ENCODE peak calls at places on chromosomes 5 and 9, in nine cellular contexts. One of them, this sample, is unnamed.
A peak's percentile ranks its signal among the peaks of the same experiment; 100 is the strongest.

GRCh38 chr5:123120197-123120596 is 31.2 kb downstream of the PRDM6 start:
- DNase-seq in adrenal gland: no peak
- DNase-seq in activated CD8-positive, alpha-beta memory T cell treated with anti-CD3 and anti-CD28 coated beads, Interleukin-2, amount 50 U/mL, for 48 hours: no peak
- DNase-seq in fibroblast of pulmonary artery: no peak
- DNase-seq in CD8-positive, alpha-beta T cell: no peak
- DNase-seq in C1 segment of cervical spinal cord: no peak
- DNase-seq in cardiac septum: no peak
- DNase-seq in NCI-H1694: no peak
- DNase-seq in NCI-H1417: no peak
- DNase-seq in this sample: peak; percentile 29

GRCh38 chr5:132138260-132138659 is 64.7 kb downstream of the CSF2 start:
- DNase-seq in NCI-H1417: no peak
- DNase-seq in activated CD8-positive, alpha-beta memory T cell treated with anti-CD3 and anti-CD28 coated beads, Interleukin-2, amount 50 U/mL, for 48 hours: no peak
- DNase-seq in fibroblast of pulmonary artery: peak; percentile 69
- DNase-seq in cardiac septum: no peak
- DNase-seq in C1 segment of cervical spinal cord: no peak
- DNase-seq in NCI-H1694: no peak
- DNase-seq in CD8-positive, alpha-beta T cell: no peak
- DNase-seq in adrenal gland: no peak
- DNase-seq in this sample: no peak

GRCh38 chr5:124631874-124632550 is 114.4 kb downstream of the ZNF608 start:
- DNase-seq in adrenal gland: no peak
- DNase-seq in cardiac septum: no peak
- DNase-seq in activated CD8-positive, alpha-beta memory T cell treated with anti-CD3 and anti-CD28 coated beads, Interleukin-2, amount 50 U/mL, for 48 hours: no peak
- DNase-seq in NCI-H1694: no peak
- DNase-seq in fibroblast of pulmonary artery: no peak
- DNase-seq in C1 segment of cervical spinal cord: no peak
- DNase-seq in CD8-positive, alpha-beta T cell: no peak
- DNase-seq in NCI-H1417: peak; percentile 10
- DNase-seq in this sample: peak; percentile 17

GRCh38 chr9:123339666-123340414 is 16.2 kb upstream of the CRB2 start:
- DNase-seq in fibroblast of pulmonary artery: no peak
- DNase-seq in activated CD8-positive, alpha-beta memory T cell treated with anti-CD3 and anti-CD28 coated beads, Interleukin-2, amount 50 U/mL, for 48 hours: no peak
- DNase-seq in cardiac septum: no peak
- DNase-seq in adrenal gland: no peak
- DNase-seq in NCI-H1417: no peak
- DNase-seq in C1 segment of cervical spinal cord: no peak
- DNase-seq in CD8-positive, alpha-beta T cell: peak; percentile 42
- DNase-seq in NCI-H1694: no peak
- DNase-seq in this sample: peak; percentile 45

GRCh38 chr9:17481565-17481964 is 97.3 kb upstream of the SH3GL2 start:
- DNase-seq in NCI-H1417: no peak
- DNase-seq in adrenal gland: no peak
- DNase-seq in fibroblast of pulmonary artery: no peak
- DNase-seq in activated CD8-positive, alpha-beta memory T cell treated with anti-CD3 and anti-CD28 coated beads, Interleukin-2, amount 50 U/mL, for 48 hours: no peak
- DNase-seq in CD8-positive, alpha-beta T cell: no peak
- DNase-seq in cardiac septum: no peak
- DNase-seq in NCI-H1694: no peak
- DNase-seq in C1 segment of cervical spinal cord: no peak
- DNase-seq in this sample: peak; percentile 5

GRCh38 chr5:178434851-178435250 is 155.3 kb downstream of the COL23A1 start:
- DNase-seq in activated CD8-positive, alpha-beta memory T cell treated with anti-CD3 and anti-CD28 coated beads, Interleukin-2, amount 50 U/mL, for 48 hours: no peak
- DNase-seq in NCI-H1694: no peak
- DNase-seq in adrenal gland: no peak
- DNase-seq in cardiac septum: no peak
- DNase-seq in NCI-H1417: no peak
- DNase-seq in C1 segment of cervical spinal cord: peak; percentile 54
- DNase-seq in CD8-positive, alpha-beta T cell: no peak
- DNase-seq in fibroblast of pulmonary artery: no peak
- DNase-seq in this sample: peak; percentile 79

GRCh38 chr5:60339691-60340191 is 360.2 kb downstream of the DEPDC1B start:
- DNase-seq in C1 segment of cervical spinal cord: peak; percentile 42
- DNase-seq in cardiac septum: no peak
- DNase-seq in NCI-H1694: no peak
- DNase-seq in NCI-H1417: no peak
- DNase-seq in adrenal gland: no peak
- DNase-seq in CD8-positive, alpha-beta T cell: no peak
- DNase-seq in activated CD8-positive, alpha-beta memory T cell treated with anti-CD3 and anti-CD28 coated beads, Interleukin-2, amount 50 U/mL, for 48 hours: no peak
- DNase-seq in fibroblast of pulmonary artery: peak; percentile 16
- DNase-seq in this sample: no peak

GRCh38 chr9:18587988-18588387 is 114.0 kb downstream of the ADAMTSL1 start:
- DNase-seq in adrenal gland: no peak
- DNase-seq in CD8-positive, alpha-beta T cell: no peak
- DNase-seq in fibroblast of pulmonary artery: peak; percentile 31
- DNase-seq in cardiac septum: no peak
- DNase-seq in NCI-H1417: no peak
- DNase-seq in activated CD8-positive, alpha-beta memory T cell treated with anti-CD3 and anti-CD28 coated beads, Interleukin-2, amount 50 U/mL, for 48 hours: no peak
- DNase-seq in NCI-H1694: no peak
- DNase-seq in C1 segment of cervical spinal cord: no peak
- DNase-seq in this sample: no peak

GRCh38 chr5:79392776-79393175 is 121.2 kb downstream of the HOMER1 start:
- DNase-seq in C1 segment of cervical spinal cord: no peak
- DNase-seq in NCI-H1694: no peak
- DNase-seq in adrenal gland: no peak
- DNase-seq in CD8-positive, alpha-beta T cell: no peak
- DNase-seq in NCI-H1417: no peak
- DNase-seq in fibroblast of pulmonary artery: no peak
- DNase-seq in cardiac septum: no peak
- DNase-seq in activated CD8-positive, alpha-beta memory T cell treated with anti-CD3 and anti-CD28 coated beads, Interleukin-2, amount 50 U/mL, for 48 hours: no peak
- DNase-seq in this sample: no peak

GRCh38 chr5:111735829-111736228 is 21.2 kb downstream of the NREP start:
- DNase-seq in NCI-H1694: no peak
- DNase-seq in C1 segment of cervical spinal cord: no peak
- DNase-seq in cardiac septum: no peak
- DNase-seq in NCI-H1417: no peak
- DNase-seq in activated CD8-positive, alpha-beta memory T cell treated with anti-CD3 and anti-CD28 coated beads, Interleukin-2, amount 50 U/mL, for 48 hours: no peak
- DNase-seq in fibroblast of pulmonary artery: peak; percentile 88
- DNase-seq in CD8-positive, alpha-beta T cell: no peak
- DNase-seq in adrenal gland: peak; percentile 72
- DNase-seq in this sample: peak; percentile 79

GRCh38 chr5:124801551-124801950 is 55.1 kb upstream of the ZNF608 start:
- DNase-seq in adrenal gland: no peak
- DNase-seq in NCI-H1417: no peak
- DNase-seq in activated CD8-positive, alpha-beta memory T cell treated with anti-CD3 and anti-CD28 coated beads, Interleukin-2, amount 50 U/mL, for 48 hours: no peak
- DNase-seq in CD8-positive, alpha-beta T cell: no peak
- DNase-seq in cardiac septum: no peak
- DNase-seq in NCI-H1694: no peak
- DNase-seq in C1 segment of cervical spinal cord: no peak
- DNase-seq in fibroblast of pulmonary artery: no peak
- DNase-seq in this sample: peak; percentile 40

GRCh38 chr9:102700936-102701335 is 294.2 kb upstream of the CYLC2 start:
- DNase-seq in CD8-positive, alpha-beta T cell: no peak
- DNase-seq in NCI-H1694: no peak
- DNase-seq in cardiac septum: no peak
- DNase-seq in NCI-H1417: no peak
- DNase-seq in C1 segment of cervical spinal cord: no peak
- DNase-seq in adrenal gland: no peak
- DNase-seq in activated CD8-positive, alpha-beta memory T cell treated with anti-CD3 and anti-CD28 coated beads, Interleukin-2, amount 50 U/mL, for 48 hours: no peak
- DNase-seq in fibroblast of pulmonary artery: no peak
- DNase-seq in this sample: no peak

GRCh38 chr9:111356567-111357244 is 26.7 kb upstream of the OR2K2 start:
- DNase-seq in activated CD8-positive, alpha-beta memory T cell treated with anti-CD3 and anti-CD28 coated beads, Interleukin-2, amount 50 U/mL, for 48 hours: no peak
- DNase-seq in fibroblast of pulmonary artery: peak; percentile 88
- DNase-seq in cardiac septum: no peak
- DNase-seq in NCI-H1694: no peak
- DNase-seq in C1 segment of cervical spinal cord: no peak
- DNase-seq in NCI-H1417: no peak
- DNase-seq in adrenal gland: peak; percentile 36
- DNase-seq in CD8-positive, alpha-beta T cell: no peak
- DNase-seq in this sample: no peak

GRCh38 chr9:117772960-117773359 is 68.8 kb downstream of the TLR4 start:
- DNase-seq in NCI-H1417: no peak
- DNase-seq in CD8-positive, alpha-beta T cell: no peak
- DNase-seq in fibroblast of pulmonary artery: peak; percentile 11
- DNase-seq in NCI-H1694: no peak
- DNase-seq in activated CD8-positive, alpha-beta memory T cell treated with anti-CD3 and anti-CD28 coated beads, Interleukin-2, amount 50 U/mL, for 48 hours: no peak
- DNase-seq in cardiac septum: no peak
- DNase-seq in C1 segment of cervical spinal cord: no peak
- DNase-seq in adrenal gland: no peak
- DNase-seq in this sample: no peak

GRCh38 chr5:134543820-134544692 is 18.6 kb downstream of the JADE2 start:
- DNase-seq in NCI-H1417: no peak
- DNase-seq in CD8-positive, alpha-beta T cell: no peak
- DNase-seq in cardiac septum: no peak
- DNase-seq in C1 segment of cervical spinal cord: no peak
- DNase-seq in activated CD8-positive, alpha-beta memory T cell treated with anti-CD3 and anti-CD28 coated beads, Interleukin-2, amount 50 U/mL, for 48 hours: peak; percentile 69
- DNase-seq in adrenal gland: no peak
- DNase-seq in fibroblast of pulmonary artery: no peak
- DNase-seq in NCI-H1694: no peak
- DNase-seq in this sample: no peak

GRCh38 chr9:34127035-34127948 is 794 bp upstream of the DCAF12 start:
- DNase-seq in CD8-positive, alpha-beta T cell: no peak
- DNase-seq in adrenal gland: no peak
- DNase-seq in NCI-H1417: no peak
- DNase-seq in C1 segment of cervical spinal cord: no peak
- DNase-seq in activated CD8-positive, alpha-beta memory T cell treated with anti-CD3 and anti-CD28 coated beads, Interleukin-2, amount 50 U/mL, for 48 hours: peak; percentile 56
- DNase-seq in NCI-H1694: no peak
- DNase-seq in cardiac septum: no peak
- DNase-seq in fibroblast of pulmonary artery: no peak
- DNase-seq in this sample: no peak

GRCh38 chr9:8644571-8644970 is 845.0 kb upstream of the DMAC1 start:
- DNase-seq in CD8-positive, alpha-beta T cell: no peak
- DNase-seq in cardiac septum: no peak
- DNase-seq in NCI-H1694: no peak
- DNase-seq in activated CD8-positive, alpha-beta memory T cell treated with anti-CD3 and anti-CD28 coated beads, Interleukin-2, amount 50 U/mL, for 48 hours: no peak
- DNase-seq in NCI-H1417: no peak
- DNase-seq in fibroblast of pulmonary artery: no peak
- DNase-seq in adrenal gland: no peak
- DNase-seq in C1 segment of cervical spinal cord: no peak
- DNase-seq in this sample: no peak

This sample was measured in left kidney.